ENCODE peak calls at places on chromosomes 7 and 10, in six cellular contexts. One of them, this sample, is unnamed.

GRCh38 chr7:50092579-50093411 is at the start of gene ZPBP:
- DNase-seq in HCT116: peak
- DNase-seq in A549: no peak
- DNase-seq in fibroblast of lung: peak
- DNase-seq in adrenal gland: peak
- DNase-seq in transverse colon: no peak
- DNase-seq in this sample: no peak

GRCh38 chr10:127882801-127883459 is 9.8 kb downstream of the CLRN3 start:
- DNase-seq in HCT116: no peak
- DNase-seq in A549: no peak
- DNase-seq in fibroblast of lung: no peak
- DNase-seq in adrenal gland: no peak
- DNase-seq in transverse colon: no peak
- DNase-seq in this sample: no peak

GRCh38 chr10:22245567-22245966 is 27.8 kb upstream of the EBLN1 start:
- DNase-seq in HCT116: no peak
- DNase-seq in A549: no peak
- DNase-seq in fibroblast of lung: peak
- DNase-seq in adrenal gland: no peak
- DNase-seq in transverse colon: no peak
- DNase-seq in this sample: no peak

GRCh38 chr7:100486111-100486636 is 2.4 kb downstream of the NYAP1 start:
- DNase-seq in HCT116: no peak
- DNase-seq in A549: no peak
- DNase-seq in fibroblast of lung: no peak
- DNase-seq in adrenal gland: no peak
- DNase-seq in transverse colon: no peak
- DNase-seq in this sample: no peak

GRCh38 chr10:13453896-13454295 is 74.9 kb downstream of the BEND7 start:
- DNase-seq in HCT116: no peak
- DNase-seq in A549: no peak
- DNase-seq in fibroblast of lung: no peak
- DNase-seq in adrenal gland: no peak
- DNase-seq in transverse colon: no peak
- DNase-seq in this sample: no peak

GRCh38 chr10:69506834-69507643 is 55.8 kb downstream of the TSPAN15 start:
- DNase-seq in HCT116: no peak
- DNase-seq in A549: no peak
- DNase-seq in fibroblast of lung: no peak
- DNase-seq in adrenal gland: no peak
- DNase-seq in transverse colon: no peak
- DNase-seq in this sample: no peak

GRCh38 chr7:49852619-49853462 is 79.4 kb downstream of the VWC2 start:
- DNase-seq in HCT116: peak
- DNase-seq in A549: peak
- DNase-seq in fibroblast of lung: peak
- DNase-seq in adrenal gland: peak
- DNase-seq in transverse colon: peak
- DNase-seq in this sample: peak

GRCh38 chr10:118908487-118909280 is 120.8 kb upstream of the NANOS1 start:
- DNase-seq in HCT116: no peak
- DNase-seq in A549: no peak
- DNase-seq in fibroblast of lung: no peak
- DNase-seq in adrenal gland: no peak
- DNase-seq in transverse colon: peak
- DNase-seq in this sample: no peak

GRCh38 chr10:14010083-14010551 is 320.6 kb downstream of the FRMD4A start:
- DNase-seq in HCT116: no peak
- DNase-seq in A549: no peak
- DNase-seq in fibroblast of lung: peak
- DNase-seq in adrenal gland: no peak
- DNase-seq in transverse colon: no peak
- DNase-seq in this sample: no peak

GRCh38 chr7:124996778-124997177 is 67.2 kb upstream of the POT1 start:
- DNase-seq in HCT116: no peak
- DNase-seq in A549: no peak
- DNase-seq in fibroblast of lung: peak
- DNase-seq in adrenal gland: no peak
- DNase-seq in transverse colon: no peak
- DNase-seq in this sample: no peak

GRCh38 chr10:11610855-11611247 is 599 bp downstream of the USP6NL start:
- DNase-seq in HCT116: no peak
- DNase-seq in A549: peak
- DNase-seq in fibroblast of lung: peak
- DNase-seq in adrenal gland: peak
- DNase-seq in transverse colon: peak
- DNase-seq in this sample: no peak

GRCh38 chr7:94395141-94396041 is 696 bp downstream of the COL1A2 start:
- DNase-seq in HCT116: peak
- DNase-seq in A549: peak
- DNase-seq in fibroblast of lung: peak
- DNase-seq in adrenal gland: peak
- DNase-seq in transverse colon: peak
- DNase-seq in this sample: peak

GRCh38 chr10:70542565-70542938 is 60.0 kb downstream of the PRF1 start:
- DNase-seq in HCT116: no peak
- DNase-seq in A549: no peak
- DNase-seq in fibroblast of lung: no peak
- DNase-seq in adrenal gland: no peak
- DNase-seq in transverse colon: no peak
- DNase-seq in this sample: no peak

GRCh38 chr10:131996508-131997365 is 15.0 kb upstream of the BNIP3 start:
- DNase-seq in HCT116: no peak
- DNase-seq in A549: no peak
- DNase-seq in fibroblast of lung: no peak
- DNase-seq in adrenal gland: no peak
- DNase-seq in transverse colon: no peak
- DNase-seq in this sample: no peak

GRCh38 chr10:101036726-101037125 is 5.7 kb downstream of the SFXN3 start:
- DNase-seq in HCT116: no peak
- DNase-seq in A549: no peak
- DNase-seq in fibroblast of lung: no peak
- DNase-seq in adrenal gland: no peak
- DNase-seq in transverse colon: no peak
- DNase-seq in this sample: no peak

GRCh38 chr10:94403034-94403822 is 887 bp downstream of the TBC1D12 start:
- DNase-seq in HCT116: peak
- DNase-seq in A549: peak
- DNase-seq in fibroblast of lung: peak
- DNase-seq in adrenal gland: peak
- DNase-seq in transverse colon: peak
- DNase-seq in this sample: peak

DNA sequence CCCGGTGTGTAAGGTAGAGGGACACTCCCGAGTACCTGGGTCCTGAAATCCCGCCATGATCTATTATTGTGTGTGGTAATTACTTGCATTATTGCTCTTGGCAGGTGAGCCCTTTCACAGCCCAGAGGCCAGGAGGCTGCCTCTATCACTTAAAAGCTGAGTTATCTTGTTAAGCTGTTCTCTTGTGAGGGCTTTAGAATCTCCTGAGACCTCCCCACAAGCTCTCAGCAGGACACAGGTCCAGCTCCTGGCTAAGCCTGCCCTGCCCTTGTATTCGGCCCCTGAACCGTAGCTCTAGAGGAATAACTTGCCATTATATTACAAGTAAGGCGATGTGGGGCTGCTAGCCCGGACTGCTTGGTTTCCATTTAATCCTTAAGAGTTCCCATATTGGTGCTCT is 13.9 kb downstream of the SND1 start:
- DNase-seq in HCT116: no peak
- DNase-seq in A549: no peak
- DNase-seq in fibroblast of lung: no peak
- DNase-seq in adrenal gland: no peak
- DNase-seq in transverse colon: no peak
- DNase-seq in this sample: no peak
- H3K27ac ChIP-seq in HCT116: no peak
- H3K27ac ChIP-seq in A549: no peak
- H3K27ac ChIP-seq in fibroblast of lung: peak
- H3K27ac ChIP-seq in adrenal gland: no peak
- H3K27ac ChIP-seq in transverse colon: no peak
- H3K27ac ChIP-seq in this sample: peak

GRCh38 chr10:79073784-79074432 is 5.1 kb downstream of the ZMIZ1 start:
- DNase-seq in HCT116: no peak
- DNase-seq in A549: no peak
- DNase-seq in fibroblast of lung: peak
- DNase-seq in adrenal gland: peak
- DNase-seq in transverse colon: peak
- DNase-seq in this sample: no peak
- H3K27ac ChIP-seq in HCT116: no peak
- H3K27ac ChIP-seq in A549: peak
- H3K27ac ChIP-seq in fibroblast of lung: peak
- H3K27ac ChIP-seq in adrenal gland: peak
- H3K27ac ChIP-seq in transverse colon: peak
- H3K27ac ChIP-seq in this sample: no peak

GRCh38 chr7:92717982-92718716 is 118.2 kb downstream of the CDK6 start:
- DNase-seq in HCT116: no peak
- DNase-seq in A549: peak
- DNase-seq in fibroblast of lung: peak
- DNase-seq in adrenal gland: peak
- DNase-seq in transverse colon: peak
- DNase-seq in this sample: peak
- H3K27ac ChIP-seq in HCT116: no peak
- H3K27ac ChIP-seq in A549: peak
- H3K27ac ChIP-seq in fibroblast of lung: peak
- H3K27ac ChIP-seq in adrenal gland: peak
- H3K27ac ChIP-seq in transverse colon: peak
- H3K27ac ChIP-seq in this sample: peak

DNA sequence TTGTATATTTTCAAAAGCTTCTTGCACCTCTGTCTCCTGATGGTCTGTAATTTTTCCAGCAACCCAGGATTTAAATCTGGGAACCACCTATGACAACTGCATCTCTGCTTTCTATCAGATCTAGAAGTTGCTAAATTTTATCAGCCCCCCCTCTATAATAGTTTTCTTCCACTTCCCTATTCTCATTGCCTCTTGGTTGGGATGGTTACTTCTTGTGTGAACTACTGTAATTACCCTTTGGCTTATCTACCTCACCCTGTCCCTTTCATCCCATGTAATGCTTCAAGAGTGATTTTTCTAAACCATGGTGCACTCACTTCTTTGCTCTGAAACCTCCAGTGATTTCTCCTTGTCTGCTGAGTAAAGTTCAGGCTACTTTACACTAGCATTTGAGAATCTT is 92.3 kb downstream of the BMPR1A start:
- DNase-seq in HCT116: no peak
- DNase-seq in A549: no peak
- DNase-seq in fibroblast of lung: no peak
- DNase-seq in adrenal gland: no peak
- DNase-seq in transverse colon: no peak
- DNase-seq in this sample: no peak
- H3K27ac ChIP-seq in HCT116: no peak
- H3K27ac ChIP-seq in A549: no peak
- H3K27ac ChIP-seq in fibroblast of lung: no peak
- H3K27ac ChIP-seq in adrenal gland: no peak
- H3K27ac ChIP-seq in transverse colon: no peak
- H3K27ac ChIP-seq in this sample: no peak

GRCh38 chr7:150956395-150957118 is 21.6 kb downstream of the KCNH2 start:
- DNase-seq in HCT116: no peak
- DNase-seq in A549: no peak
- DNase-seq in fibroblast of lung: no peak
- DNase-seq in adrenal gland: no peak
- DNase-seq in transverse colon: no peak
- DNase-seq in this sample: no peak

GRCh38 chr7:150954201-150954985 is 23.7 kb downstream of the KCNH2 start:
- DNase-seq in HCT116: no peak
- DNase-seq in A549: no peak
- DNase-seq in fibroblast of lung: no peak
- DNase-seq in adrenal gland: no peak
- DNase-seq in transverse colon: no peak
- DNase-seq in this sample: no peak

GRCh38 chr7:150953061-150953997 is 24.8 kb downstream of the KCNH2 start:
- DNase-seq in HCT116: no peak
- DNase-seq in A549: no peak
- DNase-seq in fibroblast of lung: no peak
- DNase-seq in adrenal gland: no peak
- DNase-seq in transverse colon: no peak
- DNase-seq in this sample: no peak

GRCh38 chr7:150955519-150956394 is 22.4 kb downstream of the KCNH2 start:
- DNase-seq in HCT116: no peak
- DNase-seq in A549: no peak
- DNase-seq in fibroblast of lung: peak
- DNase-seq in adrenal gland: peak
- DNase-seq in transverse colon: peak
- DNase-seq in this sample: no peak

GRCh38 chr7:150954986-150955518 is 23.1 kb downstream of the KCNH2 start:
- DNase-seq in HCT116: no peak
- DNase-seq in A549: no peak
- DNase-seq in fibroblast of lung: no peak
- DNase-seq in adrenal gland: no peak
- DNase-seq in transverse colon: no peak
- DNase-seq in this sample: no peak
- H3K27ac ChIP-seq in HCT116: no peak
- H3K27ac ChIP-seq in A549: no peak
- H3K27ac ChIP-seq in fibroblast of lung: no peak
- H3K27ac ChIP-seq in adrenal gland: peak
- H3K27ac ChIP-seq in transverse colon: peak
- H3K27ac ChIP-seq in this sample: no peak

GRCh38 chr7:87151002-87151505 is 1.2 kb upstream of the DMTF1 start:
- DNase-seq in HCT116: no peak
- DNase-seq in A549: no peak
- DNase-seq in fibroblast of lung: no peak
- DNase-seq in adrenal gland: no peak
- DNase-seq in transverse colon: no peak
- DNase-seq in this sample: no peak
- H3K27ac ChIP-seq in HCT116: peak
- H3K27ac ChIP-seq in A549: no peak
- H3K27ac ChIP-seq in fibroblast of lung: peak
- H3K27ac ChIP-seq in adrenal gland: peak
- H3K27ac ChIP-seq in transverse colon: peak
- H3K27ac ChIP-seq in this sample: peak

GRCh38 chr7:120994512-120995363 is 6.2 kb downstream of the CPED1 start:
- DNase-seq in HCT116: no peak
- DNase-seq in A549: no peak
- DNase-seq in fibroblast of lung: no peak
- DNase-seq in adrenal gland: no peak
- DNase-seq in transverse colon: no peak
- DNase-seq in this sample: no peak
- H3K27ac ChIP-seq in HCT116: no peak
- H3K27ac ChIP-seq in A549: no peak
- H3K27ac ChIP-seq in fibroblast of lung: no peak
- H3K27ac ChIP-seq in adrenal gland: no peak
- H3K27ac ChIP-seq in transverse colon: peak
- H3K27ac ChIP-seq in this sample: no peak